ENCODE peak calls at places on chromosome 13, in eight cellular contexts. L, C, N, A, E, V, F and J are unnamed samples.

GRCh38 chr13:110217811-110218210 is 89.1 kb downstream of the COL4A1 start:
- DNase-seq in L (no peak), C (no peak), N (no peak), A (no peak), E (no peak), V (no peak), F (no peak), J (no peak)

GRCh38 chr13:32117696-32118095 is 86.1 kb downstream of the FRY start:
- DNase-seq in L (peak), C (no peak), N (no peak), A (no peak), E (no peak), V (no peak), F (peak), J (peak)

GRCh38 chr13:78121459-78122348 is 203.1 kb upstream of the EDNRB start:
- DNase-seq in L (no peak), C (peak), N (peak), A (peak), E (peak), V (peak), F (no peak), J (no peak)

GRCh38 chr13:35675651-35676050 is 199.2 kb upstream of the MAB21L1 start:
- DNase-seq in L (no peak), C (no peak), N (no peak), A (no peak), E (no peak), V (no peak), F (no peak), J (no peak)

GRCh38 chr13:109949395-109949794 is 163.0 kb upstream of the IRS2 start:
- DNase-seq in L (no peak), C (no peak), N (no peak), A (no peak), E (no peak), V (no peak), F (no peak), J (no peak)

GRCh38 chr13:25727250-25727649 is 324.6 kb downstream of the SHISA2 start:
- DNase-seq in L (no peak), C (peak), N (no peak), A (no peak), E (no peak), V (no peak), F (no peak), J (no peak)

GRCh38 chr13:75647126-75647784 is 11.1 kb downstream of the LMO7 start:
- DNase-seq in L (no peak), C (no peak), N (no peak), A (no peak), E (no peak), V (no peak), F (no peak), J (no peak)

GRCh38 chr13:39051157-39051556 is 12.9 kb downstream of the NHLRC3 start:
- DNase-seq in L (no peak), C (no peak), N (no peak), A (no peak), E (no peak), V (no peak), F (no peak), J (no peak)

GRCh38 chr13:45162821-45163220 is 38.0 kb downstream of the KCTD4 start:
- DNase-seq in L (no peak), C (no peak), N (no peak), A (no peak), E (no peak), V (no peak), F (no peak), J (no peak)

GRCh38 chr13:77389617-77389984 is 62.7 kb upstream of the MYCBP2 start:
- DNase-seq in L (no peak), C (no peak), N (no peak), A (no peak), E (no peak), V (no peak), F (no peak), J (no peak)

GRCh38 chr13:49303533-49304252 is 56.0 kb downstream of the CDADC1 start:
- DNase-seq in L (no peak), C (no peak), N (peak), A (peak), E (no peak), V (no peak), F (peak), J (peak)

GRCh38 chr13:41356788-41357187 is 45.7 kb downstream of the NAA16 start:
- DNase-seq in L (no peak), C (no peak), N (no peak), A (no peak), E (no peak), V (no peak), F (no peak), J (no peak)

GRCh38 chr13:27920677-27921420 is 1.0 kb downstream of the PDX1 start:
- DNase-seq in L (no peak), C (no peak), N (peak), A (peak), E (no peak), V (no peak), F (no peak), J (no peak)

GRCh38 chr13:22748866-22749586 is 431.8 kb upstream of the SGCG start:
- DNase-seq in L (no peak), C (no peak), N (no peak), A (no peak), E (no peak), V (no peak), F (no peak), J (no peak)

GRCh38 chr13:50449465-50449864 is 394.0 kb downstream of the DLEU7 start:
- DNase-seq in L (no peak), C (no peak), N (no peak), A (no peak), E (no peak), V (no peak), F (no peak), J (no peak)

GRCh38 chr13:75544681-75545333 is 4.8 kb upstream of the UCHL3 start:
- DNase-seq in L (peak), C (no peak), N (no peak), A (no peak), E (no peak), V (no peak), F (no peak), J (no peak)

GRCh38 chr13:37109080-37109678 is 3.7 kb upstream of the CSNK1A1L start:
- DNase-seq in L (no peak), C (no peak), N (no peak), A (peak), E (peak), V (no peak), F (no peak), J (no peak)

GRCh38 chr13:93180376-93180966 is 46.1 kb upstream of the GPC6 start:
- DNase-seq in L (no peak), C (no peak), N (no peak), A (no peak), E (no peak), V (no peak), F (no peak), J (no peak)

GRCh38 chr13:106507560-106508274 is 27.7 kb downstream of the EFNB2 start:
- DNase-seq in L (no peak), C (no peak), N (no peak), A (no peak), E (no peak), V (no peak), F (no peak), J (no peak)

GRCh38 chr13:112931028-112931934 is 37.7 kb upstream of the MCF2L start:
- DNase-seq in L (no peak), C (peak), N (peak), A (peak), E (no peak), V (peak), F (no peak), J (no peak)

GRCh38 chr13:110653271-110653670 is 37.9 kb downstream of the NAXD start:
- DNase-seq in L (no peak), C (no peak), N (no peak), A (no peak), E (no peak), V (no peak), F (no peak), J (peak)

GRCh38 chr13:28707629-28708427 is 10.9 kb downstream of the SLC46A3 start:
- DNase-seq in L (no peak), C (no peak), N (no peak), A (no peak), E (no peak), V (peak), F (no peak), J (no peak)

GRCh38 chr13:100339411-100339935 is 249.1 kb downstream of the GGACT start:
- DNase-seq in L (no peak), C (no peak), N (no peak), A (no peak), E (no peak), V (no peak), F (no peak), J (no peak)

GRCh38 chr13:31150315-31150985 is 11.3 kb downstream of the HSPH1 start:
- DNase-seq in L (no peak), C (no peak), N (no peak), A (no peak), E (no peak), V (no peak), F (no peak), J (no peak)

GRCh38 chr13:66014757-66015156 is 1215.4 kb downstream of the PCDH9 start:
- DNase-seq in L (no peak), C (no peak), N (no peak), A (no peak), E (no peak), V (no peak), F (no peak), J (no peak)

GRCh38 chr13:42086582-42086981 is 38.1 kb downstream of the DGKH start:
- DNase-seq in L (no peak), C (no peak), N (no peak), A (no peak), E (no peak), V (peak), F (no peak), J (no peak)

GRCh38 chr13:31048521-31048920 is 113.2 kb downstream of the HSPH1 start:
- DNase-seq in L (no peak), C (no peak), N (no peak), A (no peak), E (no peak), V (no peak), F (no peak), J (no peak)

GRCh38 chr13:109989686-109990085 is 203.3 kb upstream of the IRS2 start:
- DNase-seq in L (no peak), C (no peak), N (no peak), A (no peak), E (no peak), V (no peak), F (no peak), J (no peak)

GRCh38 chr13:37651891-37652290 is 53.3 kb upstream of the POSTN start:
- DNase-seq in L (no peak), C (no peak), N (no peak), A (no peak), E (no peak), V (no peak), F (no peak), J (no peak)

GRCh38 chr13:27273658-27274425 is 3.2 kb downstream of the RASL11A start:
- DNase-seq in L (no peak), C (no peak), N (no peak), A (no peak), E (no peak), V (no peak), F (no peak), J (no peak)

GRCh38 chr13:23750383-23751121 is 138.6 kb downstream of the MIPEP start:
- DNase-seq in L (no peak), C (no peak), N (no peak), A (no peak), E (no peak), V (no peak), F (no peak), J (no peak)

GRCh38 chr13:102913924-102914628 is 68.2 kb downstream of the ERCC5 start:
- DNase-seq in L (no peak), C (no peak), N (no peak), A (no peak), E (no peak), V (no peak), F (no peak), J (no peak)

GRCh38 chr13:42658019-42658418 is 84.1 kb downstream of the TNFSF11 start:
- DNase-seq in L (no peak), C (no peak), N (no peak), A (no peak), E (no peak), V (no peak), F (no peak), J (no peak)

GRCh38 chr13:43776680-43777079 is 10.1 kb downstream of the ENOX1 start:
- DNase-seq in L (no peak), C (no peak), N (no peak), A (no peak), E (no peak), V (no peak), F (no peak), J (no peak)

GRCh38 chr13:45865414-45865813 is 13.9 kb upstream of the SIAH3 start:
- DNase-seq in L (no peak), C (no peak), N (no peak), A (no peak), E (no peak), V (no peak), F (no peak), J (no peak)

GRCh38 chr13:46389985-46390384 is 2.9 kb upstream of the RUBCNL start:
- DNase-seq in L (no peak), C (peak), N (peak), A (peak), E (no peak), V (peak), F (no peak), J (peak)

GRCh38 chr13:61838568-61838967 is 422.9 kb upstream of the PCDH20 start:
- DNase-seq in L (no peak), C (no peak), N (no peak), A (no peak), E (no peak), V (no peak), F (no peak), J (no peak)

DNA sequence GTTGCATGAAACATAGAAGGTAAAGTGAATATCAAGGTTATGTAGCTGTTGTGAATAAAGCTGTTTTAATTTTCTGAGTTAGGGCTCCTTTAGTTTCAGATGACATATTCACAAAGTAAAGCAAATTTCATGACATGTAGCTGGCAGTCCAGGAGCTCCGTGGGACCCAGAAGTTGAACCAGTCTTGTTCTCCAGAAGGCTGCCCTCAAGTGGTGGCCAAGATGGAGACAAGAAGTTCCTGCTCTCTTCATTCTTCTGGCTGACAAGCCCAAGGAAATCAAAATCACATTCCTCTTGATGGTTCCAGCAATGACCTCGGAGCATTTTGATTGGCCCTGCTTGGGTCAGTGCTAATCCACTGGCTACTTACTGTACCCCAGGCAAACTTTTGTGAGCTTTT is 128.7 kb downstream of the LIG4 start:
- DNase-seq in L (no peak), C (no peak), N (no peak), A (peak), E (no peak), V (no peak), F (no peak), J (no peak)
- TF ChIP-seq CTCF in L (no peak), C (no peak), N (no peak), A (no peak), E (no peak), V (no peak), F (no peak), J (no peak)

GRCh38 chr13:29961036-29961685 is 110.7 kb upstream of the UBL3 start:
- DNase-seq in L (no peak), C (no peak), N (no peak), A (no peak), E (no peak), V (no peak), F (no peak), J (no peak)

GRCh38 chr13:29956771-29957170 is 106.4 kb upstream of the UBL3 start:
- DNase-seq in L (no peak), C (no peak), N (peak), A (no peak), E (no peak), V (no peak), F (no peak), J (no peak)

GRCh38 chr13:29959086-29959485 is 108.7 kb upstream of the UBL3 start:
- DNase-seq in L (no peak), C (no peak), N (no peak), A (no peak), E (no peak), V (no peak), F (no peak), J (no peak)

GRCh38 chr13:29958476-29958875 is 108.1 kb upstream of the UBL3 start:
- DNase-seq in L (no peak), C (no peak), N (no peak), A (no peak), E (no peak), V (no peak), F (no peak), J (no peak)

DNA sequence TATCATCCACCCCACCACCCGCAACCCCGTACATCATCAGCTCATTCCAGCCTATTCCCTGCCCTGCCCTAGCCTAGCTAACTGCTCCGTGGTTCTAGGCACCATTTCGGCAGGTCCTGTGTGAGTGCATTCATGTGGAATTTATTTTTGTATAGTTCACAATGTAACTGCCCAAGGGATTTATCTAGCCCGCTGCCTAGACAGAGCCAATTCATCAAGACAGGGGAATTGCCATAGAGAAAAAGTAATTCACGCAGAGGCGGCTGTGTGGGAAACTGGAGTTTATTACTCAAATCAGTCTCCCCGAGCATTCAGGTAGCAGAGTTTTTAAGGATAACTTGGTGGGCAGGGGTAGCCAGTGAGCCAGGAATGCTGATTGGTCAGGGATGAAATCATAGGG is 109.2 kb upstream of the UBL3 start:
- DNase-seq in L (no peak), C (no peak), N (no peak), A (no peak), E (no peak), V (no peak), F (no peak), J (no peak)
- TF ChIP-seq CTCF in L (no peak), C (no peak), N (no peak), A (no peak), E (no peak), V (no peak), F (no peak), J (no peak)

GRCh38 chr13:97222934-97223710 is 989 bp downstream of the MBNL2 start:
- DNase-seq in L (no peak), C (no peak), N (no peak), A (no peak), E (no peak), V (no peak), F (no peak), J (no peak)

GRCh38 chr13:97221989-97222700 is at the start of gene MBNL2:
- DNase-seq in L (peak), C (peak), N (peak), A (peak), E (peak), V (peak), F (peak), J (peak)

GRCh38 chr13:97225533-97225932 is 3.4 kb downstream of the MBNL2 start:
- DNase-seq in L (no peak), C (no peak), N (no peak), A (no peak), E (no peak), V (peak), F (no peak), J (no peak)

GRCh38 chr13:97224544-97225324 is 2.6 kb downstream of the MBNL2 start:
- DNase-seq in L (no peak), C (peak), N (no peak), A (peak), E (peak), V (peak), F (no peak), J (no peak)

DNA sequence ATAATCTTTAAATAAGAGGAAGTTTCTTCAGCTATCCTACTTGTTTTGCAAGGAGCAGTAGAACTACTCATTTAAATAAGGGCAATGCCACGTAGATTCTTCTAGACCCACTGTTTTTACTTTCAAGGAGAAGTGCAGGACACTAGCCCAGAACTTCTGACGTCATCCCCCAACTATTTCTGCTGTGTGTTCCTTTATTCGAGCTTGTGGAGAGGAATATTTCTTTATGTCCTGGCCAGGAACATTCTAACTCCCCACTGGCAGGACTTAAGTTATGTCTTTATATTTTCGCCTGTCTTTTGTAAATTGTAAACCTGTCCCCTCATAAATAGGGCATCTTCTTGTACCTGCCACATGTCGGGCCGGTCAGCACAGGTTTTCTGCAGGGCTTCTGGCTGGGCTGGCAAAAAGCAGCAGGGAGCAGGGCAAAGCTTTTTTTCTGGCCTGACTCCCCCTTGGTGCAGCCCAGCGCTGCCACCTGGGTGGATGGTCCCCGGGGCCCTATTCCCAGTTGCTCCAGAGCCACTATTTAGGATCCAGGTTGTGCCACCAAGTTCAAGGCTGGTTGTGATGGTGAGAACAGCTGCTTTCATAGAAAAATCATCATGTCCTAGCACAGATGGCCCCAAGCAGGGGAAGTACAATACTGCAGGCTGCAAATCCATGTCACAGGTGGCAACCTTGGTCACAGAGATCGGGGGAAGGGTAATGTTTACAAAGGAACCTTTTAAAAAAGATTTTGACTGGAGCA is 1.8 kb downstream of the MBNL2 start:
- DNase-seq in L (no peak), C (peak), N (peak), A (no peak), E (peak), V (peak), F (peak), J (peak)
- TF ChIP-seq CTCF in L (no peak), C (no peak), N (no peak), A (no peak), E (no peak), V (no peak), F (peak), J (no peak)

GRCh38 chr13:98103531-98103930 is 39.4 kb upstream of the FARP1 start:
- DNase-seq in L (no peak), C (no peak), N (no peak), A (no peak), E (no peak), V (no peak), F (no peak), J (no peak)

GRCh38 chr13:98108330-98108729 is 34.6 kb upstream of the FARP1 start:
- DNase-seq in L (no peak), C (no peak), N (no peak), A (no peak), E (no peak), V (no peak), F (no peak), J (no peak)

GRCh38 chr13:98105929-98106336 is 37.0 kb upstream of the FARP1 start:
- DNase-seq in L (no peak), C (no peak), N (no peak), A (no peak), E (no peak), V (no peak), F (peak), J (no peak)

GRCh38 chr13:98099627-98100026 is 43.3 kb upstream of the FARP1 start:
- DNase-seq in L (no peak), C (no peak), N (no peak), A (no peak), E (no peak), V (no peak), F (no peak), J (no peak)

GRCh38 chr13:98103942-98104880 is 38.7 kb upstream of the FARP1 start:
- DNase-seq in L (no peak), C (no peak), N (no peak), A (no peak), E (no peak), V (no peak), F (no peak), J (no peak)
- TF ChIP-seq CTCF in L (no peak), C (no peak), N (no peak), A (no peak), E (no peak), V (no peak), F (no peak), J (no peak)